ENCODE peak calls at places on chromosomes 3 and 15, in eight cellular contexts. A is uterus, T is dorsolateral prefrontal cortex, R is GM23248, I is transverse colon, F is ovary, L is mammary epithelial cell, V is aorta. X is an unnamed sample.
A peak's percentile ranks its signal among the peaks of the same experiment; 100 is the strongest.

GRCh38 chr3:70748593-70748992 is 436.2 kb upstream of the MDFIC2 start:
- DNase-seq in L (no peak), A (no peak), V (no peak), R (no peak), F (no peak), I (no peak), T (no peak), X (no peak)

GRCh38 chr3:133781570-133781969 is 24.0 kb upstream of the SRPRB start:
- DNase-seq in T (no peak), L (no peak), A (no peak), V (no peak), F (no peak), I (no peak), R (no peak), X (no peak)

GRCh38 chr3:138328341-138328740 is 1.3 kb downstream of the NME9 start:
- DNase-seq in R (peak; percentile 82), T (no peak), V (no peak), A (no peak), F (no peak), L (no peak), I (no peak), X (no peak)

GRCh38 chr15:41894791-41895463 is 1.1 kb upstream of the SPTBN5 start:
- DNase-seq in R (peak; percentile 94), F (peak; percentile 80), L (peak; percentile 86), I (peak; percentile 68), V (peak; percentile 91), T (no peak), A (peak; percentile 62), X (peak; percentile 88)

GRCh38 chr3:50655009-50655830 is 19.5 kb upstream of the DOCK3 start:
- DNase-seq in R (peak; percentile 64), I (no peak), V (peak; percentile 45), L (peak; percentile 12), A (no peak), F (no peak), T (no peak), X (no peak)

GRCh38 chr3:70990190-70990589 is 593.3 kb downstream of the FOXP1 start:
- DNase-seq in A (no peak), L (no peak), R (no peak), V (no peak), T (no peak), I (no peak), F (no peak), X (no peak)

GRCh38 chr15:81010086-81010485 is 9.4 kb downstream of the TLNRD1 start:
- DNase-seq in F (no peak), T (no peak), L (no peak), I (no peak), R (no peak), V (no peak), A (no peak), X (no peak)

GRCh38 chr3:140771030-140771677 is 93.3 kb downstream of the TRIM42 start:
- DNase-seq in L (no peak), V (no peak), A (no peak), T (no peak), R (peak; percentile 7), I (no peak), F (no peak), X (no peak)

GRCh38 chr3:170418422-170419300 is at the start of gene CLDN11:
- DNase-seq in T (peak; percentile 69), I (no peak), V (peak; percentile 76), L (no peak), A (peak; percentile 58), F (peak; percentile 85), R (peak; percentile 78), X (peak; percentile 90)

GRCh38 chr3:129673897-129674797 is 67.7 kb upstream of the PLXND1 start:
- DNase-seq in I (no peak), T (no peak), R (no peak), A (no peak), L (peak; percentile 46), F (no peak), V (no peak), X (no peak)

GRCh38 chr3:61563614-61564404 is 2.4 kb downstream of the PTPRG start:
- DNase-seq in T (no peak), L (no peak), V (no peak), A (peak; percentile 15), R (peak; percentile 48), F (peak; percentile 30), I (no peak), X (no peak)

GRCh38 chr3:100154171-100154570 is 39.9 kb upstream of the FILIP1L start:
- DNase-seq in T (no peak), A (no peak), V (no peak), L (no peak), F (no peak), I (no peak), R (no peak), X (no peak)

GRCh38 chr3:65177879-65178484 is 490.2 kb upstream of the ADAMTS9 start:
- DNase-seq in A (no peak), F (no peak), V (no peak), R (peak; percentile 60), I (no peak), L (peak; percentile 57), T (no peak), X (no peak)

GRCh38 chr15:63752075-63752684 is 81.6 kb downstream of the HERC1 start:
- DNase-seq in F (no peak), L (peak; percentile 40), I (peak; percentile 25), T (no peak), V (no peak), R (peak; percentile 81), A (no peak), X (no peak)

GRCh38 chr3:24242012-24242698 is 252.5 kb downstream of the THRB start:
- DNase-seq in T (no peak), A (no peak), L (peak; percentile 84), V (peak; percentile 81), I (no peak), R (peak; percentile 92), F (no peak), X (no peak)

GRCh38 chr15:71357357-71357756 is 242.1 kb downstream of the THSD4 start:
- DNase-seq in T (no peak), V (no peak), I (peak; percentile 59), L (no peak), R (no peak), A (peak; percentile 65), F (no peak), X (peak; percentile 41)

GRCh38 chr15:36447373-36447772 is 132.1 kb upstream of the CDIN1 start:
- DNase-seq in L (no peak), R (no peak), A (peak; percentile 14), I (no peak), V (no peak), T (no peak), F (no peak), X (no peak)

GRCh38 chr15:36887214-36888017 is 212.9 kb downstream of the MEIS2 start:
- DNase-seq in I (no peak), T (no peak), V (peak; percentile 80), L (no peak), A (peak; percentile 67), R (peak; percentile 23), F (peak; percentile 33), X (peak; percentile 57)

GRCh38 chr3:184570501-184570900 is 8.9 kb downstream of the EPHB3 start:
- DNase-seq in V (no peak), L (no peak), I (no peak), A (no peak), F (no peak), R (no peak), T (no peak), X (peak; percentile 42)

GRCh38 chr3:48565591-48566400 is 2.2 kb upstream of the UCN2 start:
- DNase-seq in A (no peak), L (peak; percentile 76), R (peak; percentile 86), T (no peak), V (no peak), F (no peak), I (no peak), X (peak; percentile 44)

DNA sequence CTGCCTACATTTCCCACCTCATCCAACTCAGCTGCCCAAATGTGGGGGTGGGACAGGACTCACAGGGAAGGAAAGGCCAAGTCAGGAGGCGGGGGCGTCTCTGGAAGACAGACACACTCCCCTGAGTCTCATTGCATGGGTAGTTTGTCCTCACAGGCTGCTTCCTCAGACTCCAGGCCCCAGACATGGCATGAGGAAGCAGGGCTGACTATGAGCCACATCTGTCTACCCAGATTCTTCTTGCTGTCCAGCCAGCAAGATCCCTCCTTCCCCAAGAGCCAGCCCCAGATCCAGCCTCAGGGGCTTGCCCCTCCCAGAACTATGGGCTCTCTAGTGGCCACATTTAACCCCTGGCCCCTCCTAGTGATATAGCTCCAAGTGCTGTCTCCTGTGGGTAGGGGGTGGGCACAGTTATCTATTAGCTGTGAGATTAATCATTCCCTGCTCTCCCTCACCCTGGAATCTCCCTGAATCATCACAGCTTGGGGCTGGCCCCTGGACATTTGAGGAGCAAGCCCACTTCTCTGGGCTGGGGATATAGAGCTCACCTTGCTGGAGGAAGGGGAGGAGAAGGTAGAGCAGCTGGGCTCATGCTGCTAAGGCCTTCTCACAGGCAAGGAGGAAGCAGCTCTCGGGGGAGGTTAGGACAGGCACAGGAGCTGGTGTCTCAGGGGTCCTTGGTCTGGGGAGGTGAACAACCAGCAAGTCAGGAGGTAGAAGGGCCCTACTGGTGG is 2.1 kb upstream of the CCDC33 start:
- DNase-seq in F (no peak), R (peak; percentile 55), T (peak; percentile 66), A (no peak), L (no peak), V (no peak), I (no peak), X (no peak)
- H3K27me3 ChIP-seq in F (no peaks in the 10 kb centered on the region), R (no peaks in the 10 kb centered on the region), T (no peaks in the 10 kb centered on the region), A (no peaks in the 10 kb centered on the region), L (no peaks in the 10 kb centered on the region), V (no peaks in the 10 kb centered on the region), I (no peaks in the 10 kb centered on the region), X (no peaks in the 10 kb centered on the region)

DNA sequence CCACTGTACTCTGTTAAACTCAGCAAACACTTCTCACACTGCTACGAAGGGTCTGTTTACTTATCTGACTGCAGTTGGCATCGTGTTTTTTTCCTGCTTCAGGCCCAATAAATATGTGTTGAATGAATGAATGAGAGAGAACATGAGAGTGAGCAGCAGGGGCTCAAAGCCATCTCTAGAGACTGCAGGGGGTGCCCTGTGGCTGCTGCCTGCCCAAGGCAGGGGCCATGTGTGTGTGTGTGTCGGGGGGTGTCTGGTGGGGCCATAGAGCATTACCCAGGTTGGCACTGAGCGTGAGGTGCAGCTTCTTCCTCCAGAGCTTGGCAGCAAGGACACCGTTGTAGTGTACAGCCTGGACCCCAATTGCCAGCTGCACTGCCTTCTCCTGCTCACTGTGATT is 14.8 kb downstream of the EPB42 start:
- DNase-seq in T (no peak), L (no peak), I (no peak), V (no peak), A (no peak), F (no peak), R (no peak), X (no peak)
- H3K27me3 ChIP-seq in T (no peaks in the 10 kb centered on the region), L (no peaks in the 10 kb centered on the region), I (peaks cover 13% of the 10 kb centered on the region), V (no peaks in the 10 kb centered on the region), A (no peaks in the 10 kb centered on the region), F (no peaks in the 10 kb centered on the region), R (peaks cover 27% of the 10 kb centered on the region), X (peaks cover 5% of the 10 kb centered on the region)

DNA sequence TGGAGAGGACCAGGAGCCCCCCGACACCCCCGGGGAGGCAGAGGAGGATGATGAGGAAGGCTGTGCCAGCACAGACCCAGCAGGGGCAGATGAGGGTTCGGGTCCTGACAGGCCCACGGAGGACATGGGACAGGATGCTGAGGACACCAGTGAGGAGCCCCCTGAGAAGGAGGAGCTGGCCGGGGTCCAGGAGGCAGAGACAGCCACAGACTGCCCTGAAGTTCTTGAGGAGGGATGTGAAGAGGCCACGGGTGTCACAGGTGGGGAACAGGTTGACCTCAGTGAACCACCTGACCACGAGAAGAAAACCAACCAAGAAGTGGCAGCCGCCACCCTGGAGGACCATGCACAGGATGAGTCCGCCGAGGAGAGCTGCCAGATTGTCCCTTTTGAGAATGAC is 909 bp downstream of the FGD5 start:
- DNase-seq in I (no peak), V (no peak), L (no peak), F (no peak), R (no peak), A (no peak), T (no peak), X (no peak)
- H3K27me3 ChIP-seq in I (peaks cover 8% of the 10 kb centered on the region), V (no peaks in the 10 kb centered on the region), L (no peaks in the 10 kb centered on the region), F (no peaks in the 10 kb centered on the region), R (peaks cover 30% of the 10 kb centered on the region), A (no peaks in the 10 kb centered on the region), T (no peaks in the 10 kb centered on the region), X (no peaks in the 10 kb centered on the region)

GRCh38 chr15:68433551-68433950 is 1.6 kb upstream of the ITGA11 start:
- DNase-seq in I (no peak), R (no peak), T (no peak), V (no peak), A (no peak), F (no peak), L (no peak), X (no peak)
- H3K27me3 ChIP-seq in I (peaks cover 52% of the 10 kb centered on the region), R (no peaks in the 10 kb centered on the region), T (peaks cover 47% of the 10 kb centered on the region), V (no peaks in the 10 kb centered on the region), A (no peaks in the 10 kb centered on the region), F (no peaks in the 10 kb centered on the region), L (peaks cover 15% of the 10 kb centered on the region), X (no peaks in the 10 kb centered on the region)